ENCODE peak calls at places on chromosomes 7 and 10, in five cellular contexts. W, A, X, U and N are unnamed samples.
A peak's percentile ranks its signal among the peaks of the same experiment; 100 is the strongest.

GRCh38 chr10:92757720-92758119 is 68.0 kb downstream of the HHEX start:
- DNase-seq in W (no peak), A (no peak), X (no peak), U (no peak), N (no peak)

GRCh38 chr10:121594076-121594475 is 4.2 kb downstream of the FGFR2 start:
- DNase-seq in W (no peak), A (no peak), X (no peak), U (no peak), N (no peak)

GRCh38 chr7:9186730-9187129 is 753.3 kb downstream of the NXPH1 start:
- DNase-seq in W (no peak), A (no peak), X (no peak), U (no peak), N (no peak)

GRCh38 chr10:6204063-6204340 is 1.3 kb downstream of the PFKFB3 start:
- DNase-seq in W (no peak), A (peak; percentile 42), X (peak; percentile 20), U (peak; percentile 48), N (no peak)

GRCh38 chr10:77267703-77268630 is 369.6 kb downstream of the KCNMA1 start:
- DNase-seq in W (peak; percentile 7), A (no peak), X (no peak), U (no peak), N (peak; percentile 66)

GRCh38 chr10:90197766-90198165 is 496.4 kb downstream of the KIF20B start:
- DNase-seq in W (no peak), A (no peak), X (no peak), U (no peak), N (no peak)

GRCh38 chr7:51069411-51070083 is 247.1 kb downstream of the COBL start:
- DNase-seq in W (no peak), A (no peak), X (no peak), U (no peak), N (no peak)

GRCh38 chr7:77199008-77199966 is at the start of gene FGL2:
- DNase-seq in W (peak; percentile 79), A (no peak), X (no peak), U (no peak), N (peak; percentile 30)

GRCh38 chr7:32216759-32217158 is 146.6 kb upstream of the PDE1C start:
- DNase-seq in W (no peak), A (no peak), X (no peak), U (no peak), N (no peak)

GRCh38 chr10:36677170-36677768 is 448.1 kb upstream of the ANKRD30A start:
- DNase-seq in W (peak; percentile 71), A (no peak), X (no peak), U (no peak), N (peak; percentile 11)

GRCh38 chr10:96632974-96633373 is 46.2 kb upstream of the TM9SF3 start:
- DNase-seq in W (peak; percentile 41), A (no peak), X (no peak), U (no peak), N (no peak)

GRCh38 chr7:155885162-155886160 is 73.2 kb upstream of the SHH start:
- DNase-seq in W (no peak), A (no peak), X (no peak), U (no peak), N (no peak)

GRCh38 chr10:91345716-91346115 is 64.4 kb upstream of the HECTD2 start:
- DNase-seq in W (no peak), A (no peak), X (no peak), U (no peak), N (no peak)

GRCh38 chr10:95312986-95313495 is 22.2 kb upstream of the PDLIM1 start:
- DNase-seq in W (no peak), A (no peak), X (no peak), U (no peak), N (no peak)

GRCh38 chr10:74771054-74771453 is 55.3 kb upstream of the KAT6B start:
- DNase-seq in W (no peak), A (no peak), X (no peak), U (no peak), N (no peak)